ENCODE peak calls at places on chromosomes 4 and X, in ten cellular contexts. One of them, this sample, is unnamed.

GRCh38 chr4:147589586-147589985 is 27.6 kb upstream of the TMEM184C start:
- DNase-seq in GM12865: no peak
- DNase-seq in hepatocyte: no peak
- DNase-seq in astrocyte of the spinal cord: peak
- DNase-seq in cardiac fibroblast: peak
- DNase-seq in lung: no peak
- DNase-seq in right lobe of liver: no peak
- DNase-seq in choroid plexus epithelial cell: peak
- DNase-seq in foreskin fibroblast: no peak
- DNase-seq in uterus: no peak
- DNase-seq in this sample: no peak

GRCh38 chrX:83186632-83187031 is 321.5 kb upstream of the POU3F4 start:
- DNase-seq in GM12865: no peak
- DNase-seq in choroid plexus epithelial cell: no peak
- DNase-seq in hepatocyte: no peak
- DNase-seq in right lobe of liver: no peak
- DNase-seq in lung: no peak
- DNase-seq in astrocyte of the spinal cord: no peak
- DNase-seq in uterus: no peak
- DNase-seq in cardiac fibroblast: no peak
- DNase-seq in foreskin fibroblast: no peak
- DNase-seq in this sample: no peak

GRCh38 chr4:6824772-6825402 is 42.4 kb downstream of the KIAA0232 start:
- DNase-seq in right lobe of liver: no peak
- DNase-seq in lung: no peak
- DNase-seq in choroid plexus epithelial cell: no peak
- DNase-seq in uterus: no peak
- DNase-seq in GM12865: no peak
- DNase-seq in cardiac fibroblast: peak
- DNase-seq in astrocyte of the spinal cord: no peak
- DNase-seq in foreskin fibroblast: no peak
- DNase-seq in hepatocyte: no peak
- DNase-seq in this sample: no peak

GRCh38 chrX:78123190-78123589 is 16.3 kb downstream of the TAF9B start:
- DNase-seq in cardiac fibroblast: peak
- DNase-seq in choroid plexus epithelial cell: peak
- DNase-seq in foreskin fibroblast: peak
- DNase-seq in uterus: no peak
- DNase-seq in lung: no peak
- DNase-seq in hepatocyte: no peak
- DNase-seq in astrocyte of the spinal cord: peak
- DNase-seq in GM12865: no peak
- DNase-seq in right lobe of liver: no peak
- DNase-seq in this sample: no peak

GRCh38 chr4:17898553-17898952 is 87.8 kb downstream of the NCAPG start:
- DNase-seq in foreskin fibroblast: no peak
- DNase-seq in choroid plexus epithelial cell: no peak
- DNase-seq in hepatocyte: no peak
- DNase-seq in uterus: no peak
- DNase-seq in cardiac fibroblast: no peak
- DNase-seq in GM12865: no peak
- DNase-seq in lung: no peak
- DNase-seq in astrocyte of the spinal cord: no peak
- DNase-seq in right lobe of liver: no peak
- DNase-seq in this sample: no peak

GRCh38 chrX:19673334-19674040 is 158.2 kb upstream of the MAP3K15 start:
- DNase-seq in astrocyte of the spinal cord: peak
- DNase-seq in cardiac fibroblast: peak
- DNase-seq in lung: peak
- DNase-seq in GM12865: no peak
- DNase-seq in right lobe of liver: peak
- DNase-seq in choroid plexus epithelial cell: peak
- DNase-seq in uterus: peak
- DNase-seq in foreskin fibroblast: peak
- DNase-seq in hepatocyte: peak
- DNase-seq in this sample: no peak

GRCh38 chr4:26878729-26879415 is 18.2 kb downstream of the STIM2 start:
- DNase-seq in cardiac fibroblast: peak
- DNase-seq in uterus: no peak
- DNase-seq in lung: no peak
- DNase-seq in right lobe of liver: no peak
- DNase-seq in hepatocyte: no peak
- DNase-seq in astrocyte of the spinal cord: peak
- DNase-seq in GM12865: no peak
- DNase-seq in choroid plexus epithelial cell: peak
- DNase-seq in foreskin fibroblast: no peak
- DNase-seq in this sample: no peak

GRCh38 chrX:96004386-96004785 is 680.3 kb upstream of the DIAPH2 start:
- DNase-seq in cardiac fibroblast: peak
- DNase-seq in uterus: no peak
- DNase-seq in right lobe of liver: no peak
- DNase-seq in lung: no peak
- DNase-seq in foreskin fibroblast: peak
- DNase-seq in choroid plexus epithelial cell: peak
- DNase-seq in GM12865: no peak
- DNase-seq in astrocyte of the spinal cord: peak
- DNase-seq in hepatocyte: no peak
- DNase-seq in this sample: no peak

GRCh38 chrX:68440940-68441339 is 7.6 kb upstream of the OPHN1 start:
- DNase-seq in hepatocyte: peak
- DNase-seq in right lobe of liver: peak
- DNase-seq in uterus: peak
- DNase-seq in GM12865: no peak
- DNase-seq in lung: peak
- DNase-seq in cardiac fibroblast: peak
- DNase-seq in astrocyte of the spinal cord: peak
- DNase-seq in choroid plexus epithelial cell: peak
- DNase-seq in foreskin fibroblast: no peak
- DNase-seq in this sample: no peak

GRCh38 chr4:48490680-48491513 is 845 bp downstream of the ZAR1 start:
- DNase-seq in cardiac fibroblast: no peak
- DNase-seq in foreskin fibroblast: no peak
- DNase-seq in GM12865: no peak
- DNase-seq in choroid plexus epithelial cell: no peak
- DNase-seq in lung: no peak
- DNase-seq in hepatocyte: peak
- DNase-seq in uterus: no peak
- DNase-seq in right lobe of liver: no peak
- DNase-seq in astrocyte of the spinal cord: no peak
- DNase-seq in this sample: no peak

GRCh38 chrX:154979671-154980070 is 42.9 kb downstream of the F8 start:
- DNase-seq in right lobe of liver: no peak
- DNase-seq in hepatocyte: no peak
- DNase-seq in uterus: no peak
- DNase-seq in GM12865: no peak
- DNase-seq in foreskin fibroblast: no peak
- DNase-seq in lung: no peak
- DNase-seq in cardiac fibroblast: peak
- DNase-seq in choroid plexus epithelial cell: no peak
- DNase-seq in astrocyte of the spinal cord: no peak
- DNase-seq in this sample: no peak

GRCh38 chrX:37420179-37420578 is 71.0 kb downstream of the PRRG1 start:
- DNase-seq in astrocyte of the spinal cord: no peak
- DNase-seq in lung: no peak
- DNase-seq in uterus: no peak
- DNase-seq in choroid plexus epithelial cell: peak
- DNase-seq in cardiac fibroblast: peak
- DNase-seq in GM12865: no peak
- DNase-seq in foreskin fibroblast: no peak
- DNase-seq in right lobe of liver: no peak
- DNase-seq in hepatocyte: no peak
- DNase-seq in this sample: no peak

GRCh38 chr4:89001647-89002518 is 55.1 kb downstream of the FAM13A start:
- DNase-seq in lung: no peak
- DNase-seq in foreskin fibroblast: no peak
- DNase-seq in astrocyte of the spinal cord: no peak
- DNase-seq in uterus: no peak
- DNase-seq in choroid plexus epithelial cell: no peak
- DNase-seq in right lobe of liver: no peak
- DNase-seq in hepatocyte: no peak
- DNase-seq in GM12865: no peak
- DNase-seq in cardiac fibroblast: no peak
- DNase-seq in this sample: peak

GRCh38 chr4:186765138-186765537 is 41.5 kb upstream of the FAT1 start:
- DNase-seq in cardiac fibroblast: peak
- DNase-seq in hepatocyte: peak
- DNase-seq in lung: no peak
- DNase-seq in astrocyte of the spinal cord: peak
- DNase-seq in choroid plexus epithelial cell: no peak
- DNase-seq in uterus: no peak
- DNase-seq in right lobe of liver: no peak
- DNase-seq in foreskin fibroblast: peak
- DNase-seq in GM12865: no peak
- DNase-seq in this sample: no peak

GRCh38 chr4:1559896-1560650 is 124.0 kb downstream of the FAM53A start:
- DNase-seq in right lobe of liver: no peak
- DNase-seq in astrocyte of the spinal cord: peak
- DNase-seq in cardiac fibroblast: no peak
- DNase-seq in foreskin fibroblast: no peak
- DNase-seq in uterus: no peak
- DNase-seq in choroid plexus epithelial cell: peak
- DNase-seq in lung: no peak
- DNase-seq in hepatocyte: no peak
- DNase-seq in GM12865: no peak
- DNase-seq in this sample: no peak
- TF ChIP-seq CTCF in right lobe of liver: no peak
- TF ChIP-seq CTCF in astrocyte of the spinal cord: no peak
- TF ChIP-seq CTCF in cardiac fibroblast: no peak
- TF ChIP-seq CTCF in foreskin fibroblast: no peak
- TF ChIP-seq CTCF in uterus: no peak
- TF ChIP-seq CTCF in choroid plexus epithelial cell: no peak
- TF ChIP-seq CTCF in lung: no peak
- TF ChIP-seq CTCF in hepatocyte: no peak
- TF ChIP-seq CTCF in GM12865: no peak
- TF ChIP-seq CTCF in this sample: no peak

GRCh38 chr4:107991945-107992625 is 2.4 kb downstream of the HADH start:
- DNase-seq in cardiac fibroblast: peak
- DNase-seq in lung: no peak
- DNase-seq in foreskin fibroblast: no peak
- DNase-seq in uterus: no peak
- DNase-seq in right lobe of liver: no peak
- DNase-seq in choroid plexus epithelial cell: peak
- DNase-seq in hepatocyte: no peak
- DNase-seq in GM12865: no peak
- DNase-seq in astrocyte of the spinal cord: no peak
- DNase-seq in this sample: no peak
- H3K4me3 ChIP-seq in cardiac fibroblast: no peak
- H3K4me3 ChIP-seq in lung: no peak
- H3K4me3 ChIP-seq in foreskin fibroblast: no peak
- H3K4me3 ChIP-seq in uterus: peak
- H3K4me3 ChIP-seq in right lobe of liver: no peak
- H3K4me3 ChIP-seq in choroid plexus epithelial cell: no peak
- H3K4me3 ChIP-seq in hepatocyte: peak
- H3K4me3 ChIP-seq in GM12865: peak
- H3K4me3 ChIP-seq in astrocyte of the spinal cord: no peak
- H3K4me3 ChIP-seq in this sample: no peak

DNA sequence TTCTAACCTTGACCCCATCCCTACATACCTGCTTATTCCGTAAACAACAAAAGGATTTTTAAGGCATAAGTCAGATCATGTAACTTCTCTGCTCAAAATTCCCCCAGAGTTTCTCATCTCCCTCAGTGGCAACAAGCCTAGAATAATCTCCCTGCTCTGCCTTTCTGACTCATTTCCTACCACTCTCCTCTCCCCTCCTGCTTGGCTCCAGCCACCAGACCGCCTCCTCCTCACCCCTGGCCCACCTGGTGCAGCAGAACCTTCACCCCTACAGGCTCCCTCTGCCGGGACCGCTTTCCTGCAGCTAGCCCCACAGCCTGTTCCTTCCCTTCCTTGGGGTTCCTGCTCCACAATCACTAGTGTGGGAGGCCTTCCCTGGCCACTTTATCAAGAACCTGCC is 32.1 kb downstream of the TSPAN5 start:
- DNase-seq in lung: no peak
- DNase-seq in astrocyte of the spinal cord: peak
- DNase-seq in right lobe of liver: peak
- DNase-seq in GM12865: no peak
- DNase-seq in uterus: peak
- DNase-seq in choroid plexus epithelial cell: peak
- DNase-seq in cardiac fibroblast: peak
- DNase-seq in hepatocyte: peak
- DNase-seq in foreskin fibroblast: peak
- DNase-seq in this sample: no peak
- TF ChIP-seq CTCF in lung: no peak
- TF ChIP-seq CTCF in astrocyte of the spinal cord: peak
- TF ChIP-seq CTCF in right lobe of liver: no peak
- TF ChIP-seq CTCF in GM12865: no peak
- TF ChIP-seq CTCF in uterus: peak
- TF ChIP-seq CTCF in choroid plexus epithelial cell: peak
- TF ChIP-seq CTCF in cardiac fibroblast: peak
- TF ChIP-seq CTCF in hepatocyte: no peak
- TF ChIP-seq CTCF in foreskin fibroblast: no peak
- TF ChIP-seq CTCF in this sample: no peak

GRCh38 chrX:23334536-23334870 is at the start of gene PTCHD1:
- DNase-seq in lung: no peak
- DNase-seq in cardiac fibroblast: no peak
- DNase-seq in right lobe of liver: no peak
- DNase-seq in hepatocyte: no peak
- DNase-seq in choroid plexus epithelial cell: no peak
- DNase-seq in foreskin fibroblast: no peak
- DNase-seq in astrocyte of the spinal cord: no peak
- DNase-seq in GM12865: no peak
- DNase-seq in uterus: no peak
- DNase-seq in this sample: no peak
- H3K4me3 ChIP-seq in lung: peak
- H3K4me3 ChIP-seq in cardiac fibroblast: no peak
- H3K4me3 ChIP-seq in right lobe of liver: no peak
- H3K4me3 ChIP-seq in hepatocyte: peak
- H3K4me3 ChIP-seq in choroid plexus epithelial cell: peak
- H3K4me3 ChIP-seq in foreskin fibroblast: no peak
- H3K4me3 ChIP-seq in astrocyte of the spinal cord: peak
- H3K4me3 ChIP-seq in GM12865: no peak
- H3K4me3 ChIP-seq in uterus: peak
- H3K4me3 ChIP-seq in this sample: no peak

GRCh38 chr4:159577241-159577640 is 474.4 kb downstream of the RAPGEF2 start:
- DNase-seq in uterus: no peak
- DNase-seq in hepatocyte: no peak
- DNase-seq in lung: no peak
- DNase-seq in foreskin fibroblast: no peak
- DNase-seq in cardiac fibroblast: no peak
- DNase-seq in astrocyte of the spinal cord: no peak
- DNase-seq in right lobe of liver: no peak
- DNase-seq in choroid plexus epithelial cell: no peak
- DNase-seq in GM12865: no peak
- DNase-seq in this sample: no peak

GRCh38 chr4:159582685-159583084 is 479.8 kb downstream of the RAPGEF2 start:
- DNase-seq in right lobe of liver: no peak
- DNase-seq in choroid plexus epithelial cell: no peak
- DNase-seq in hepatocyte: no peak
- DNase-seq in cardiac fibroblast: no peak
- DNase-seq in lung: no peak
- DNase-seq in uterus: no peak
- DNase-seq in foreskin fibroblast: no peak
- DNase-seq in GM12865: no peak
- DNase-seq in astrocyte of the spinal cord: no peak
- DNase-seq in this sample: no peak
- TF ChIP-seq CTCF in right lobe of liver: no peak
- TF ChIP-seq CTCF in choroid plexus epithelial cell: no peak
- TF ChIP-seq CTCF in hepatocyte: no peak
- TF ChIP-seq CTCF in cardiac fibroblast: no peak
- TF ChIP-seq CTCF in lung: no peak
- TF ChIP-seq CTCF in uterus: no peak
- TF ChIP-seq CTCF in foreskin fibroblast: no peak
- TF ChIP-seq CTCF in GM12865: no peak
- TF ChIP-seq CTCF in astrocyte of the spinal cord: no peak
- TF ChIP-seq CTCF in this sample: no peak

This sample was measured in LNCaP clone FGC.